ENCODE peak calls at places on chromosomes 16 and 17, in four cellular contexts. M is HFF-Myc, G is activated B cell treated with CpG ODN at 0.5 μM for 24 hours, Q is heart right ventricle. R is an unnamed sample.

GRCh38 chr17:75250009-75250471 is 11.4 kb downstream of the GGA3 start:
- DNase-seq in M (no peak), G (peak; percentile 46), Q (no peak), R (no peak)

GRCh38 chr17:19531780-19532501 is 1.7 kb upstream of the SLC47A1 start:
- DNase-seq in M (no peak), G (no peak), Q (no peak), R (no peak)

GRCh38 chr17:37797206-37797605 is 52.3 kb upstream of the HNF1B start:
- DNase-seq in M (no peak), G (no peak), Q (no peak), R (no peak)

GRCh38 chr17:75433223-75433622 is 23.2 kb upstream of the TMEM94 start:
- DNase-seq in M (no peak), G (no peak), Q (no peak), R (no peak)

GRCh38 chr17:42459983-42460300 is 1.3 kb downstream of the ATP6V0A1 start:
- DNase-seq in M (no peak), G (no peak), Q (no peak), R (no peak)

GRCh38 chr17:47701603-47702002 is 7.6 kb downstream of the TBKBP1 start:
- DNase-seq in M (no peak), G (no peak), Q (no peak), R (no peak)

GRCh38 chr16:1674751-1675664 is 3.1 kb upstream of the JPT2 start:
- DNase-seq in M (peak; percentile 33), G (no peak), Q (no peak), R (no peak)

GRCh38 chr17:60548990-60549389 is 22.9 kb upstream of the APPBP2 start:
- DNase-seq in M (no peak), G (no peak), Q (no peak), R (no peak)

GRCh38 chr17:27452828-27453227 is 3.4 kb upstream of the KSR1 start:
- DNase-seq in M (no peak), G (no peak), Q (no peak), R (no peak)

GRCh38 chr16:30394603-30395154 is 541 bp upstream of the ZNF48 start:
- DNase-seq in M (no peak), G (no peak), Q (no peak), R (no peak)

GRCh38 chr17:55266958-55267688 is 2.4 kb downstream of the HLF start:
- DNase-seq in M (no peak), G (no peak), Q (no peak), R (no peak)

GRCh38 chr16:85170066-85171003 is 58.1 kb upstream of the CIBAR2 start:
- DNase-seq in M (no peak), G (no peak), Q (no peak), R (no peak)

GRCh38 chr17:80270836-80271235 is 10.2 kb downstream of the RNF213 start:
- DNase-seq in M (no peak), G (no peak), Q (no peak), R (no peak)

GRCh38 chr17:78147315-78147998 is 1.3 kb downstream of the C17orf99 start:
- DNase-seq in M (no peak), G (no peak), Q (no peak), R (no peak)

GRCh38 chr16:24045641-24046040 is 209.9 kb downstream of the PRKCB start:
- DNase-seq in M (no peak), G (no peak), Q (no peak), R (no peak)

GRCh38 chr16:73228649-73229048 is 180.7 kb upstream of the ZFHX3 start:
- DNase-seq in M (peak; percentile 6), G (no peak), Q (peak; percentile 31), R (no peak)

GRCh38 chr16:15539197-15539596 is 103.8 kb downstream of the MARF1 start:
- DNase-seq in M (no peak), G (no peak), Q (no peak), R (no peak)

GRCh38 chr16:53091508-53092211 is 36.9 kb downstream of the CHD9 start:
- DNase-seq in M (peak; percentile 87), G (peak; percentile 26), Q (peak; percentile 71), R (peak; percentile 81)

GRCh38 chr16:14088155-14088753 is 17.1 kb downstream of the MRTFB start:
- DNase-seq in M (no peak), G (no peak), Q (no peak), R (no peak)

GRCh38 chr17:39777534-39778365 is 40.0 kb downstream of the GRB7 start:
- DNase-seq in M (no peak), G (no peak), Q (no peak), R (no peak)

GRCh38 chr17:65799869-65800268 is 238.4 kb upstream of the AXIN2 start:
- DNase-seq in M (no peak), G (no peak), Q (no peak), R (no peak)

GRCh38 chr17:65797101-65797500 is 235.7 kb upstream of the AXIN2 start:
- DNase-seq in M (no peak), G (no peak), Q (no peak), R (no peak)

GRCh38 chr17:65799454-65799853 is 238.0 kb upstream of the AXIN2 start:
- DNase-seq in M (no peak), G (no peak), Q (no peak), R (no peak)

GRCh38 chr17:65800655-65801054 is 239.2 kb upstream of the AXIN2 start:
- DNase-seq in M (no peak), G (no peak), Q (no peak), R (no peak)

GRCh38 chr17:65797809-65798208 is 236.4 kb upstream of the AXIN2 start:
- DNase-seq in M (no peak), G (no peak), Q (no peak), R (no peak)
- TF ChIP-seq CTCF in M (peak; percentile 39), G (no peak), Q (no peak), R (no peak)

GRCh38 chr16:57538235-57538711 is 1.9 kb upstream of the CCDC102A start:
- DNase-seq in M (no peak), G (no peak), Q (peak; percentile 1), R (no peak)

GRCh38 chr16:57540906-57541753 is 1.3 kb upstream of the ADGRG5 start:
- DNase-seq in M (no peak), G (no peak), Q (peak; percentile 2), R (no peak)

GRCh38 chr16:57541754-57542435 is 548 bp upstream of the ADGRG5 start:
- DNase-seq in M (no peak), G (no peak), Q (peak; percentile 2), R (no peak)

GRCh38 chr16:57539072-57539796 is 2.9 kb upstream of the CCDC102A start:
- DNase-seq in M (no peak), G (no peak), Q (peak; percentile 1), R (no peak)

GRCh38 chr16:57540387-57540786 is 2.1 kb upstream of the ADGRG5 start:
- DNase-seq in M (no peak), G (no peak), Q (peak; percentile 1), R (no peak)
- TF ChIP-seq CTCF in M (no peak), G (no peak), Q (no peak), R (no peak)

DNA sequence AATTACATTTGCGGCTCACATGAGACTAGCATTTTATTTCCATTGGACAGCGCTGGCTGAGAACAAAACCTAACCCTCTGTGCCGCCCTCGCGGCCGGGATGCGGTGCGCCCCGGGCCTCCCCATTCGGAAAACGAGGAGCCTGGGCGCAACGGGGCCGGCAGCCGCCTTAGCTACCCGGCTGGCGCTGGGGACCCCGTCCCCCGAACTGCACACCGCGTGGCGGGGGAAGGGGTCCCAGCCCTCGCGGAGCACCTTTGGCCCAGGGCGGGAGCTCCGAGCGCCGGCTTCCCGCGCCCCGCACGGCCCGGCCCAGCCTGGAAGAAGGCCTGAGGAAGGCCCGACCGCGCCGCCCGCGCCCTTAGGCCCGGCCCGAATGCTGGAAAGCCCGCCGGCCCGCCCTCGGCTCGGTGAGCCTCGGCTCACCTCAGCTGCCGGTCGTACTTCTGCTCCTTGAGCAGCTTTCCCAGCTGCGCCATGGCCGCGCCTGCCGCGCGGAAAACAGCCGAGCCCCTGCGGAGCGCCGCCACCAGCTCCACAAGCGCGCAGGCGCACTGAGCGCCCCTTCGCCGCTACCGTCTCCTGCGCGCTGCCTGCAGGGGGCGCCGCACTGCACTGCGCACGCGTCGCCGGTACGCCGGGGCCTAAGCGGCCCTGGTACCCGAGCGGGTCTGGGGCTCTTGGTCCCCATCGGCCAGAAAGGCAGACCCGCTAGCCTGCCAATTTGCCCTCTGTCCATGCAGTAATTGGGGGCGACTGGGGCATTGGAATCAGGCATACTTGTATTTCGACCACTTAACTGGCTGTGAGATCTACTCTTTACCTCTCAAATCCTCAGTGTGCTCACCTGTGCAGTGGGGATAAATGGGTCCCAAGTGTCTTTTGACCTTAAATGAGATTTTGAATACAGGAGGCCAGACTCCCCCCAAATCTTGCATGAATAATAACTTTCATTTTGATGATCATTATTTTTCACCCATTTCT is at the start of gene NAE1:
- DNase-seq in M (peak; percentile 52), G (peak; percentile 94), Q (peak; percentile 80), R (peak; percentile 78)
- TF ChIP-seq CTCF in M (peak; percentile 98), G (peak; percentile 94), Q (peak; percentile 100), R (peak; percentile 98)

GRCh38 chr16:10728035-10728462 is 15.6 kb upstream of the NUBP1 start:
- DNase-seq in M (peak; percentile 17), G (no peak), Q (no peak), R (no peak)

GRCh38 chr16:10729104-10729503 is 14.5 kb upstream of the NUBP1 start:
- DNase-seq in M (no peak), G (no peak), Q (no peak), R (no peak)

GRCh38 chr16:10728488-10728887 is 15.2 kb upstream of the NUBP1 start:
- DNase-seq in M (no peak), G (no peak), Q (no peak), R (no peak)

GRCh38 chr16:10731790-10732189 is 11.9 kb upstream of the NUBP1 start:
- DNase-seq in M (no peak), G (no peak), Q (no peak), R (no peak)

GRCh38 chr16:10729649-10730048 is 14.0 kb upstream of the NUBP1 start:
- DNase-seq in M (peak; percentile 21), G (no peak), Q (no peak), R (no peak)
- TF ChIP-seq CTCF in M (no peak), G (no peak), Q (no peak), R (no peak)

R was measured in CD14-positive monocyte.